ENCODE peak calls at places on chromosomes 13 and 19, in four cellular contexts. U is stimulated activated CD4-positive, alpha-beta T cell treated with anti-CD3 and anti-CD28 coated beads, Interleukin-15, amount 100 ng/mL, for 24 hours; O is activated CD4-positive, CD25-positive, alpha-beta regulatory T cell treated with anti-CD3 and anti-CD28 coated beads, Interleukin-2, amount 50 U/mL, for 16 hours; P is choroid plexus epithelial cell. Q is an unnamed sample.

GRCh38 chr19:33377586-33378475 is 4.3 kb downstream of the CEBPG start:
- DNase-seq in P (no peak), O (no peak), U (no peak), Q (no peak)

GRCh38 chr13:74251778-74252519 is 117.7 kb upstream of the KLF12 start:
- DNase-seq in P (no peak), U (no peak), O (no peak), Q (no peak)

GRCh38 chr19:9406798-9407352 is 28.5 kb downstream of the ZNF266 start:
- DNase-seq in O (no peak), U (peak), P (peak), Q (peak)

GRCh38 chr13:94825507-94825906 is 113.2 kb upstream of the SOX21 start:
- DNase-seq in U (no peak), O (no peak), P (peak), Q (peak)

GRCh38 chr19:51946602-51947001 is 19.3 kb downstream of the ZNF613 start:
- DNase-seq in U (no peak), P (no peak), O (no peak), Q (no peak)

GRCh38 chr13:40490086-40490723 is 176.2 kb downstream of the FOXO1 start:
- DNase-seq in U (peak), O (no peak), P (no peak), Q (no peak)

GRCh38 chr19:41886761-41887710 is 4.1 kb downstream of the ARHGEF1 start:
- DNase-seq in P (no peak), U (peak), O (peak), Q (peak)

GRCh38 chr19:13804830-13805683 is 9.8 kb downstream of the ZSWIM4 start:
- DNase-seq in U (peak), P (no peak), O (no peak), Q (no peak)

GRCh38 chr19:35337984-35338296 is 9.0 kb downstream of the CD22 start:
- DNase-seq in P (no peak), U (no peak), O (no peak), Q (no peak)

Q was measured in left colon.